ENCODE peak calls at places on chromosome 18, in ten cellular contexts. One of them, this sample, is unnamed.
A peak's percentile ranks its signal among the peaks of the same experiment; 100 is the strongest.

GRCh38 chr18:63567825-63568224 is 19.3 kb upstream of the SERPINB13 start:
- DNase-seq in brain microvascular endothelial cell: no peak
- DNase-seq in PC-9: no peak
- DNase-seq in Peyer's patch: no peak
- DNase-seq in mammary epithelial cell: no peak
- DNase-seq in astrocyte of the spinal cord: no peak
- DNase-seq in mesendoderm: no peak
- DNase-seq in choroid plexus epithelial cell: no peak
- DNase-seq in SJSA1: no peak
- DNase-seq in cardiac muscle cell: no peak
- DNase-seq in this sample: no peak

GRCh38 chr18:32734442-32734841 is 38.4 kb downstream of the KLHL14 start:
- DNase-seq in brain microvascular endothelial cell: no peak
- DNase-seq in choroid plexus epithelial cell: no peak
- DNase-seq in PC-9: no peak
- DNase-seq in cardiac muscle cell: no peak
- DNase-seq in astrocyte of the spinal cord: no peak
- DNase-seq in mammary epithelial cell: no peak
- DNase-seq in mesendoderm: no peak
- DNase-seq in Peyer's patch: no peak
- DNase-seq in SJSA1: no peak
- DNase-seq in this sample: no peak

GRCh38 chr18:12862467-12862866 is 21.6 kb downstream of the PTPN2 start:
- DNase-seq in astrocyte of the spinal cord: no peak
- DNase-seq in brain microvascular endothelial cell: no peak
- DNase-seq in choroid plexus epithelial cell: no peak
- DNase-seq in cardiac muscle cell: no peak
- DNase-seq in SJSA1: no peak
- DNase-seq in mammary epithelial cell: peak; percentile 85
- DNase-seq in mesendoderm: peak; percentile 98
- DNase-seq in Peyer's patch: no peak
- DNase-seq in PC-9: peak; percentile 87
- DNase-seq in this sample: no peak

GRCh38 chr18:46400449-46400848 is 256.6 kb downstream of the LOXHD1 start:
- DNase-seq in astrocyte of the spinal cord: no peak
- DNase-seq in cardiac muscle cell: no peak
- DNase-seq in PC-9: no peak
- DNase-seq in SJSA1: no peak
- DNase-seq in mesendoderm: no peak
- DNase-seq in brain microvascular endothelial cell: no peak
- DNase-seq in choroid plexus epithelial cell: no peak
- DNase-seq in mammary epithelial cell: no peak
- DNase-seq in Peyer's patch: no peak
- DNase-seq in this sample: no peak

GRCh38 chr18:54777118-54777791 is 51.0 kb upstream of the RAB27B start:
- DNase-seq in Peyer's patch: no peak
- DNase-seq in brain microvascular endothelial cell: no peak
- DNase-seq in mammary epithelial cell: no peak
- DNase-seq in SJSA1: peak; percentile 7
- DNase-seq in PC-9: no peak
- DNase-seq in cardiac muscle cell: no peak
- DNase-seq in mesendoderm: no peak
- DNase-seq in astrocyte of the spinal cord: peak; percentile 18
- DNase-seq in choroid plexus epithelial cell: no peak
- DNase-seq in this sample: no peak

GRCh38 chr18:23337599-23338444 is 115.3 kb upstream of the RIOK3 start:
- DNase-seq in PC-9: peak; percentile 44
- DNase-seq in mammary epithelial cell: peak; percentile 50
- DNase-seq in cardiac muscle cell: no peak
- DNase-seq in brain microvascular endothelial cell: peak; percentile 61
- DNase-seq in mesendoderm: peak; percentile 90
- DNase-seq in choroid plexus epithelial cell: peak; percentile 55
- DNase-seq in SJSA1: peak; percentile 11
- DNase-seq in Peyer's patch: no peak
- DNase-seq in astrocyte of the spinal cord: peak; percentile 71
- DNase-seq in this sample: no peak

GRCh38 chr18:28789460-28789859 is 612.5 kb upstream of the CDH2 start:
- DNase-seq in mammary epithelial cell: no peak
- DNase-seq in SJSA1: no peak
- DNase-seq in PC-9: no peak
- DNase-seq in brain microvascular endothelial cell: no peak
- DNase-seq in choroid plexus epithelial cell: no peak
- DNase-seq in mesendoderm: no peak
- DNase-seq in Peyer's patch: no peak
- DNase-seq in cardiac muscle cell: no peak
- DNase-seq in astrocyte of the spinal cord: no peak
- DNase-seq in this sample: no peak

GRCh38 chr18:44594779-44595467 is 85.8 kb upstream of the SETBP1 start:
- DNase-seq in PC-9: peak; percentile 55
- DNase-seq in cardiac muscle cell: peak; percentile 40
- DNase-seq in mesendoderm: peak; percentile 79
- DNase-seq in choroid plexus epithelial cell: peak; percentile 76
- DNase-seq in astrocyte of the spinal cord: peak; percentile 79
- DNase-seq in SJSA1: peak; percentile 86
- DNase-seq in brain microvascular endothelial cell: peak; percentile 75
- DNase-seq in mammary epithelial cell: peak; percentile 71
- DNase-seq in Peyer's patch: no peak
- DNase-seq in this sample: peak; percentile 40

GRCh38 chr18:54671291-54671881 is 80.3 kb downstream of the DYNAP start:
- DNase-seq in SJSA1: peak; percentile 22
- DNase-seq in astrocyte of the spinal cord: peak; percentile 56
- DNase-seq in PC-9: peak; percentile 61
- DNase-seq in choroid plexus epithelial cell: peak; percentile 69
- DNase-seq in mammary epithelial cell: peak; percentile 11
- DNase-seq in Peyer's patch: no peak
- DNase-seq in mesendoderm: peak; percentile 27
- DNase-seq in brain microvascular endothelial cell: peak; percentile 36
- DNase-seq in cardiac muscle cell: peak; percentile 59
- DNase-seq in this sample: no peak

GRCh38 chr18:75205760-75206109 is 3.2 kb downstream of the PTGR3 start:
- DNase-seq in Peyer's patch: no peak
- DNase-seq in SJSA1: no peak
- DNase-seq in choroid plexus epithelial cell: no peak
- DNase-seq in cardiac muscle cell: no peak
- DNase-seq in brain microvascular endothelial cell: no peak
- DNase-seq in PC-9: no peak
- DNase-seq in astrocyte of the spinal cord: peak; percentile 66
- DNase-seq in mesendoderm: peak; percentile 57
- DNase-seq in mammary epithelial cell: no peak
- DNase-seq in this sample: no peak
- H3K4me3 ChIP-seq in Peyer's patch: no peak overlapping the region
- H3K4me3 ChIP-seq in SJSA1: no peak overlapping the region
- H3K4me3 ChIP-seq in choroid plexus epithelial cell: no peak overlapping the region
- H3K4me3 ChIP-seq in cardiac muscle cell: no peak overlapping the region
- H3K4me3 ChIP-seq in brain microvascular endothelial cell: no peak overlapping the region
- H3K4me3 ChIP-seq in PC-9: no peak overlapping the region
- H3K4me3 ChIP-seq in astrocyte of the spinal cord: peak overlapping the region; percentile 90
- H3K4me3 ChIP-seq in mesendoderm: no peak overlapping the region
- H3K4me3 ChIP-seq in mammary epithelial cell: no peak overlapping the region
- H3K4me3 ChIP-seq in this sample: peak overlapping the region; percentile 96

DNA sequence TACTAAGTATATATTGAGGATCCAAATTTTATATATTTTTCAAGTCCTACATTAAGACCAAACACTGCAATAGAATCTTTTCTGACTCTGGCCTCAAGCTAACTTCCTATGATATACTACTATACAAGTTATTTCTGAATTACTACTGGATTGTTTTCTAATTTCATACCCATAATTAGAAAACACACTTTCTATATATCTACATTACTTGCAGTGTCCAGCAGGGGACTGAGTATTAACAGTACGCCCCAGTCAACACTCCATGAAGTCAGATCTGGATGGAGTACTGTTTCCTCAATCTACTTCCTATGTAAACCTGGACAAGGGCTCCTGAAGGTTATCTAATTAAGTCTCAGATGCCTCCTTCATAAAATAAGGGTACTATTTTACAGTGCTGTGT is 26.5 kb downstream of the RMP24 start:
- DNase-seq in cardiac muscle cell: no peak
- DNase-seq in mesendoderm: peak; percentile 14
- DNase-seq in PC-9: no peak
- DNase-seq in choroid plexus epithelial cell: peak; percentile 55
- DNase-seq in astrocyte of the spinal cord: no peak
- DNase-seq in brain microvascular endothelial cell: no peak
- DNase-seq in SJSA1: no peak
- DNase-seq in mammary epithelial cell: no peak
- DNase-seq in Peyer's patch: no peak
- DNase-seq in this sample: no peak
- H3K4me3 ChIP-seq in cardiac muscle cell: no peak overlapping the region
- H3K4me3 ChIP-seq in mesendoderm: no peak overlapping the region
- H3K4me3 ChIP-seq in PC-9: no peak overlapping the region
- H3K4me3 ChIP-seq in choroid plexus epithelial cell: no peak overlapping the region
- H3K4me3 ChIP-seq in astrocyte of the spinal cord: no peak overlapping the region
- H3K4me3 ChIP-seq in brain microvascular endothelial cell: no peak overlapping the region
- H3K4me3 ChIP-seq in SJSA1: no peak overlapping the region
- H3K4me3 ChIP-seq in mammary epithelial cell: no peak overlapping the region
- H3K4me3 ChIP-seq in Peyer's patch: no peak overlapping the region
- H3K4me3 ChIP-seq in this sample: no peak overlapping the region

GRCh38 chr18:55907352-55908045 is 319.5 kb upstream of the TCF4 start:
- DNase-seq in cardiac muscle cell: no peak
- DNase-seq in SJSA1: peak; percentile 59
- DNase-seq in PC-9: no peak
- DNase-seq in mammary epithelial cell: peak; percentile 22
- DNase-seq in choroid plexus epithelial cell: peak; percentile 15
- DNase-seq in mesendoderm: no peak
- DNase-seq in brain microvascular endothelial cell: no peak
- DNase-seq in astrocyte of the spinal cord: peak; percentile 7
- DNase-seq in Peyer's patch: no peak
- DNase-seq in this sample: no peak

GRCh38 chr18:55910328-55910727 is 322.3 kb upstream of the TCF4 start:
- DNase-seq in brain microvascular endothelial cell: no peak
- DNase-seq in mesendoderm: no peak
- DNase-seq in mammary epithelial cell: no peak
- DNase-seq in Peyer's patch: no peak
- DNase-seq in astrocyte of the spinal cord: no peak
- DNase-seq in SJSA1: no peak
- DNase-seq in cardiac muscle cell: no peak
- DNase-seq in choroid plexus epithelial cell: no peak
- DNase-seq in PC-9: peak; percentile 69
- DNase-seq in this sample: no peak

GRCh38 chr18:55912071-55912470 is 324.1 kb upstream of the TCF4 start:
- DNase-seq in mammary epithelial cell: no peak
- DNase-seq in SJSA1: no peak
- DNase-seq in cardiac muscle cell: no peak
- DNase-seq in brain microvascular endothelial cell: no peak
- DNase-seq in astrocyte of the spinal cord: no peak
- DNase-seq in PC-9: no peak
- DNase-seq in choroid plexus epithelial cell: no peak
- DNase-seq in mesendoderm: no peak
- DNase-seq in Peyer's patch: no peak
- DNase-seq in this sample: no peak

GRCh38 chr18:55906533-55906932 is 318.5 kb upstream of the TCF4 start:
- DNase-seq in Peyer's patch: no peak
- DNase-seq in SJSA1: peak; percentile 33
- DNase-seq in cardiac muscle cell: no peak
- DNase-seq in mammary epithelial cell: no peak
- DNase-seq in brain microvascular endothelial cell: no peak
- DNase-seq in choroid plexus epithelial cell: no peak
- DNase-seq in astrocyte of the spinal cord: no peak
- DNase-seq in mesendoderm: no peak
- DNase-seq in PC-9: no peak
- DNase-seq in this sample: no peak

DNA sequence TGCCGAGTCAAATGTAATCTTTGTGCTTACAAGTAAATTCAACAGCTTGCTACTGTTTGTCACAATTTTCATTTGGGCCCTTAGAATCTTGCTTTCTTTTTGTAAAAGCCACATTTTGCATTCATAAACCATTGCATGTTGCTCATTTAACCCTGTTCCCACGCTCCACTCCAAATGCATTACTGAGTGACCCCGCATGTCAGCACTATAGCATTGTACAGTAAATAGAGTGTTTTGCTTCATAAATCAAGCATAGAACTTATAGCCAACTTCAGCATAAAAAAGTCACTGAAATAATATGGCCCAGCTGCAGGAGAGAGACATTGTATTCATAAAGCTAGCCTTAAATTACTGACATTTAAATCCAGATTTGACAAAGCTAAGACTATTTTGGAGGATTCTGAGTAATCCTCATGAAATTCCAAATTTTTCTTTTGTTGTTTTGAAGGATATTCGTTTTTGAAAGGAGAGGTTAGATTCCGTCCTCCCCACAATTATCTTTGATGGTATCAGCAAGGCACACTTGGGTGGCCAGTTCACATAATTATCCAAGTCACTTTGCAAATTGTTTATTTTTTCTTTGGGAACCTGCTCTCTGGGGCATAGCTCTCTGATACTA is 320.9 kb upstream of the TCF4 start:
- DNase-seq in SJSA1: peak; percentile 91
- DNase-seq in choroid plexus epithelial cell: no peak
- DNase-seq in astrocyte of the spinal cord: no peak
- DNase-seq in mammary epithelial cell: no peak
- DNase-seq in cardiac muscle cell: no peak
- DNase-seq in brain microvascular endothelial cell: no peak
- DNase-seq in PC-9: no peak
- DNase-seq in Peyer's patch: no peak
- DNase-seq in mesendoderm: no peak
- DNase-seq in this sample: no peak
- H3K4me3 ChIP-seq in SJSA1: peak overlapping the region; percentile 0
- H3K4me3 ChIP-seq in choroid plexus epithelial cell: no peak overlapping the region
- H3K4me3 ChIP-seq in astrocyte of the spinal cord: no peak overlapping the region
- H3K4me3 ChIP-seq in mammary epithelial cell: no peak overlapping the region
- H3K4me3 ChIP-seq in cardiac muscle cell: no peak overlapping the region
- H3K4me3 ChIP-seq in brain microvascular endothelial cell: no peak overlapping the region
- H3K4me3 ChIP-seq in PC-9: no peak overlapping the region
- H3K4me3 ChIP-seq in Peyer's patch: no peak overlapping the region
- H3K4me3 ChIP-seq in mesendoderm: no peak overlapping the region
- H3K4me3 ChIP-seq in this sample: no peak overlapping the region

DNA sequence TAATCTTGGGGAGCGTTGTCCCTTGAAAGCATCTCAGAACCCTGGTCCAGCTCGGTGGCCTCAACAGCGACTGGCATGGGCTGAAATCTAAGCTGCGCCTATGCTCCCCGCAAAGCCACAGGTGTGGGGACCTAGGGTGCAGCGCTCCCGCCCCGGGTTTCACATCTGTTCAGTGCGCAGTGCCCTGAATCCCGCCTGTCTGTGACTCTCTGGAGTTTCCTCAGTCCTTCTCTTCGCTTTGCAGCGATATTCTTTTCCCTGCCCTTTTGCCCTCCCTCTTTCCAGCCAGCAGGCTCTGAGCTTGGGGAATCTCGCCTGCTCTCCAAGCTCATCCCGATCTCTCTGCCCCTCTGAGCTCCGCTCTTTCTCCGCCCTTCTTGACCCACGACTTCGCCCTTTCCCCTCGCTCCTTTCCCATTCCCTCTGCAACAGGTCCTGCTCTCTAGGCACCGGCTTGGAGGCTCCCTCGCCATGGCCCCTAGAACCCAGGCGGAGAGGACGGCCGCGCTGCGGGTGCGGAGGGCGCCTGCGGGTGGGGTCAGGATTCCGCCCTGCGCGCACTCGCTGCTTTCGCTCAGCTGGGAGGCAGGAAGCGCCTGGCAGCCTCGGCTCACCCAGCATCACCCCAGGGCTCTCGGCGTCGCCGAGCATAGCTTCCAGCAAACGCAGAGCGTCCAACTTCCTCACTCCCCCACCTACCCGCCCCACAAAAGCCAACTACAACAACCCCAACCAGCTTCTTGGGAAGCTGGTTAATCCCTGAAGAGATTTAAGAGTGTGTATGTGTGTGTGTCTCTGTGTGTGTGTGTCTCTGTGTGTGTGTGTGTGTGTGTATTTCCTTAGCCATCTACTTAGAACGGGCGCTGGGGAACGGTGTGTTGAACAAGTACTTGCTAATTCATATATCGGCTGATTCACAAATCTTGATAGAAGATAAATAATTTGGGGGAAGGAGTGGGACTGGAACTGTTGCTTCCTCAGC is 1.1 kb downstream of the GRP start:
- DNase-seq in astrocyte of the spinal cord: no peak
- DNase-seq in SJSA1: no peak
- DNase-seq in brain microvascular endothelial cell: no peak
- DNase-seq in mesendoderm: peak; percentile 44
- DNase-seq in choroid plexus epithelial cell: no peak
- DNase-seq in cardiac muscle cell: peak; percentile 28
- DNase-seq in PC-9: no peak
- DNase-seq in Peyer's patch: no peak
- DNase-seq in mammary epithelial cell: peak; percentile 18
- DNase-seq in this sample: no peak
- H3K4me3 ChIP-seq in astrocyte of the spinal cord: no peak overlapping the region
- H3K4me3 ChIP-seq in SJSA1: no peak overlapping the region
- H3K4me3 ChIP-seq in brain microvascular endothelial cell: no peak overlapping the region
- H3K4me3 ChIP-seq in mesendoderm: peak overlapping the region; percentile 62
- H3K4me3 ChIP-seq in choroid plexus epithelial cell: no peak overlapping the region
- H3K4me3 ChIP-seq in cardiac muscle cell: peak overlapping the region; percentile 14
- H3K4me3 ChIP-seq in PC-9: no peak overlapping the region
- H3K4me3 ChIP-seq in Peyer's patch: no peak overlapping the region
- H3K4me3 ChIP-seq in mammary epithelial cell: peak overlapping the region; percentile 31
- H3K4me3 ChIP-seq in this sample: no peak overlapping the region

This sample was measured in HFF-Myc.